ENCODE peak calls at places on chromosome 9, in six cellular contexts. V is effector memory CD4-positive, alpha-beta T cell; O is spleen; E is lower lobe of right lung; B is CD4-positive, alpha-beta memory T cell; L is PC-9. H is an unnamed sample. For H3K4me1, the result is how much of the 10 kb centered on the place peaks cover.

GRCh38 chr9:112401175-112401815 is 21.4 kb downstream of the HSDL2 start:
- DNase-seq in V (no peak), L (no peak), B (no peak), E (no peak), O (no peak), H (no peak)

GRCh38 chr9:126620478-126620877 is 6.8 kb downstream of the LMX1B start:
- DNase-seq in O (no peak), E (no peak), V (no peak), L (no peak), B (no peak), H (no peak)

GRCh38 chr9:84481819-84482218 is 141.3 kb upstream of the SLC28A3 start:
- DNase-seq in E (no peak), V (no peak), B (no peak), O (no peak), L (no peak), H (no peak)

GRCh38 chr9:591292-591691 is 250.2 kb upstream of the DMRT1 start:
- DNase-seq in B (no peak), O (no peak), V (no peak), L (peak), E (peak), H (peak)

GRCh38 chr9:30846644-30847043 is 1537.8 kb upstream of the ACO1 start:
- DNase-seq in O (no peak), L (no peak), V (no peak), E (no peak), B (no peak), H (no peak)

GRCh38 chr9:70229579-70229978 is 29.2 kb upstream of the SMC5 start:
- DNase-seq in O (no peak), E (no peak), B (no peak), V (no peak), L (no peak), H (no peak)

GRCh38 chr9:93206576-93207155 is 22.7 kb downstream of the WNK2 start:
- DNase-seq in V (no peak), E (peak), O (peak), L (no peak), B (no peak), H (peak)

GRCh38 chr9:100352201-100352726 is 478 bp downstream of the TEX10 start:
- DNase-seq in L (peak), V (peak), E (peak), O (no peak), B (peak), H (peak)

GRCh38 chr9:119284587-119285337 is 84.5 kb downstream of the BRINP1 start:
- DNase-seq in E (no peak), O (no peak), V (no peak), B (no peak), L (no peak), H (no peak)

DNA sequence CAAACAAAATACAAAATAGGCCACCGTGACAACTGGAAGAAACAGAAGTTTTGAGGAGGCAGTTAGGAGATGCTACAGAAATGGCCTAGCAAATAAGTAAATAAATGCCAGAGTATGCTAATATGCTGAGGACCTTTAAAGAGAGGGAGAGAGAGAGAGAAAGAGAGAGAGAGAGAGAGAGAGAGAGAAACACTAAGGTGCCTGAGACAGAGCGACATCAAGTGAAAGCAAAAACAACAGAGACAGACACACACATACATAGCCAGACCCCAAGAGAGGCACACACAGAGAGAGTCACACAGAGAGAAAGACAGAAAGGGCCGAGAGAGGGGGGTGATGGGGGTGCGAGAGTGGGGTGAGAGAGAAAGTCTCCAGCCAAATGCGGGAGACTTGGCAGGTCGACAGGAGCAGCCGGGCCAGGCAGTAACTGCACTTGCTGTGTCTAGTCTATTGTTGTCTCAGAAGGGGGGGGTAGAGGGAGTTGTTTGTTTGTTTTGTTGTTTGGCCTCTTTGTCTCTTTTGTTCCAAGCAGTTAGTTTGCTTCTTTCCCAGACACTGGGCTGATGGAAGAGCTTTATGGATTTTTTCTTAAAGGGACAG is 30.1 kb upstream of the NFIB start:
- DNase-seq in E (no peak), L (no peak), B (no peak), O (no peak), V (no peak), H (no peak)
- H3K4me3 ChIP-seq in E (peak), L (no peak), B (no peak), O (no peak), V (no peak), H (no peak)

GRCh38 chr9:127975376-127976315 is 5.1 kb downstream of the EEIG1 start:
- DNase-seq in V (no peak), O (no peak), E (no peak), B (no peak), L (no peak), H (no peak)
- H3K27ac ChIP-seq in V (peak), O (peak), E (peak), B (peak), L (no peak), H (no peak)

DNA sequence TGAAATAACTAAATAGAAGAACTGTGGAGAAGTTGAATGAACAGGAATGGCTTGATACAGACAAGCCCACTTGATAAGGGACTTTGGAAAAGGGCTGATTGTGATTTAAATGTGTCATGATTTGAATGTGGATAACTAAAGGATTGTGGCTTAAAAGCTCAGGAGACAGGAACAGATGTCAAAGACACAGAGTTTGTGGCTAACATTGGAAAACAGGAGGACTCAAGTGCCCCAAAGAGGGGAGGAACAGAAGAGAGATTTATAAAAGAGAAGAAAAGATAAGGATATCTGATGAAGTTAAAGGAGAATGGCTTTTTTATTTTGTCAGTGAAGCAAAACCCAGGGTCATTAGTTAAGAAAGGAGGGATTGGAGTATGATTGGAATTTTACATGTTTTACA is 124.2 kb upstream of the TRPM3 start:
- DNase-seq in B (no peak), L (no peak), O (no peak), V (no peak), E (no peak), H (no peak)
- H3K4me1 ChIP-seq in B (under half), L (under half), O (under half), V (under half), E (under half), H (under half)

GRCh38 chr9:87499455-87500015 is 1.9 kb downstream of the DAPK1 start:
- DNase-seq in O (no peak), L (no peak), E (no peak), V (no peak), B (no peak), H (no peak)

GRCh38 chr9:87498816-87499454 is 1.3 kb downstream of the DAPK1 start:
- DNase-seq in E (no peak), V (no peak), L (no peak), O (no peak), B (no peak), H (no peak)

GRCh38 chr9:87498046-87498815 is 564 bp downstream of the DAPK1 start:
- DNase-seq in V (no peak), L (peak), E (peak), B (no peak), O (peak), H (no peak)

GRCh38 chr9:87497080-87497603 is 525 bp upstream of the DAPK1 start:
- DNase-seq in O (no peak), V (no peak), E (no peak), L (no peak), B (no peak), H (no peak)

GRCh38 chr9:87497604-87498045 is at the start of gene DAPK1:
- DNase-seq in O (peak), E (peak), V (no peak), L (peak), B (no peak), H (no peak)
- H3K4me3 ChIP-seq in O (peak), E (peak), V (no peak), L (peak), B (no peak), H (peak)

DNA sequence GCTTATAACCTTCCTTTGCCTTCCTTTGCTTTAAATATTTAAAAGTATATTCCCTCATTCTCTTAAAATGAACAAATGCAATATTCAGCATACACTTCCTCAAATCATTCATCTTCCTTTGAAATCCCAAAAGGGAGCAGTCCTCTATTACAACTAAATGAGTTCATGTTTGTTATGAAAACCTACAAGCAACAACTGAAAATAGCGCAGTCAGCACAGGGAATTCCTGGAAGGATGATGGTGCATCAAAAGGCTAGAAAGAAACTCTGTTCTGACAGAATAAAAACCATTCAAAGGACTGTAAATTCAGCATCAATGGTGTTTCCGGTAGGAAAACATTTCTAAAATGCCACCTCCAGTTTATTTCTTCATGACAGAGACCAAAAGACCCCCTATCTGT is 3.3 kb downstream of the NR6A1 start:
- DNase-seq in E (no peak), B (no peak), L (no peak), V (no peak), O (no peak), H (no peak)
- H3K27ac ChIP-seq in E (no peak), B (no peak), L (no peak), V (no peak), O (no peak), H (no peak)

H was measured in RWPE2.